ENCODE peak calls at places on chromosome 17, in six cellular contexts. X is stomach, Z is K562, A is A549, D is ovary, K is esophagus muscularis mucosa. W is an unnamed sample.

GRCh38 chr17:20022701-20023100 is 13.5 kb downstream of the SPECC1 start:
- DNase-seq in K (no peak), X (no peak), A (no peak), Z (no peak), D (no peak), W (no peak)

GRCh38 chr17:80297996-80298560 is 37.4 kb downstream of the RNF213 start:
- DNase-seq in A (no peak), K (no peak), Z (no peak), D (no peak), X (no peak), W (no peak)

GRCh38 chr17:82257473-82257872 is 16.0 kb downstream of the CSNK1D start:
- DNase-seq in X (peak), D (peak), Z (no peak), K (no peak), A (peak), W (no peak)

GRCh38 chr17:42517516-42517915 is 18.5 kb upstream of the NAGLU start:
- DNase-seq in K (peak), D (peak), A (peak), Z (peak), X (peak), W (peak)

GRCh38 chr17:83127431-83128160 is 48.2 kb downstream of the METRNL start:
- DNase-seq in A (no peak), K (no peak), X (no peak), Z (no peak), D (no peak), W (no peak)

GRCh38 chr17:27578718-27579085 is 52.3 kb upstream of the LGALS9 start:
- DNase-seq in A (no peak), X (no peak), Z (peak), D (no peak), K (no peak), W (no peak)

GRCh38 chr17:48570325-48571023 is 7.7 kb downstream of the HOXB4 start:
- DNase-seq in X (no peak), Z (peak), K (no peak), A (no peak), D (no peak), W (no peak)

GRCh38 chr17:57553525-57553924 is 191.6 kb downstream of the CCDC182 start:
- DNase-seq in D (no peak), K (no peak), A (no peak), X (no peak), Z (peak), W (no peak)

GRCh38 chr17:80528521-80528920 is 16.1 kb upstream of the RPTOR start:
- DNase-seq in A (no peak), X (no peak), D (no peak), Z (no peak), K (no peak), W (no peak)

GRCh38 chr17:52357855-52358254 is 199.3 kb upstream of the CA10 start:
- DNase-seq in A (no peak), K (no peak), D (no peak), X (no peak), Z (no peak), W (no peak)

GRCh38 chr17:59287452-59287851 is 44.0 kb upstream of the YPEL2 start:
- DNase-seq in Z (peak), A (no peak), X (no peak), K (no peak), D (no peak), W (no peak)

GRCh38 chr17:15261063-15261817 is 3.9 kb downstream of the PMP22 start:
- DNase-seq in Z (no peak), K (peak), A (peak), X (peak), D (no peak), W (peak)

GRCh38 chr17:48307814-48308411 is 122.1 kb downstream of the SKAP1 start:
- DNase-seq in X (peak), K (no peak), A (peak), D (no peak), Z (peak), W (peak)

GRCh38 chr17:34626141-34626681 is 46.8 kb downstream of the TMEM132E start:
- DNase-seq in Z (no peak), X (no peak), A (peak), K (no peak), D (no peak), W (no peak)

GRCh38 chr17:70011750-70012149 is 63.3 kb upstream of the KCNJ16 start:
- DNase-seq in D (no peak), X (no peak), Z (no peak), K (no peak), A (no peak), W (no peak)

GRCh38 chr17:57419940-57420522 is 163.7 kb downstream of the MSI2 start:
- DNase-seq in Z (no peak), D (no peak), X (no peak), K (no peak), A (peak), W (no peak)

GRCh38 chr17:30239089-30239462 is 3.6 kb upstream of the SLC6A4 start:
- DNase-seq in A (no peak), X (no peak), Z (no peak), K (no peak), D (no peak), W (no peak)

GRCh38 chr17:64420143-64420670 is 28.7 kb upstream of the MILR1 start:
- DNase-seq in A (peak), Z (peak), D (no peak), X (no peak), K (no peak), W (no peak)

GRCh38 chr17:31869797-31870568 is 10.9 kb upstream of the COPRS start:
- DNase-seq in Z (no peak), A (no peak), X (no peak), K (no peak), D (no peak), W (no peak)

GRCh38 chr17:72422204-72422504 is 301.3 kb downstream of the SOX9 start:
- DNase-seq in K (no peak), Z (no peak), D (no peak), X (no peak), A (no peak), W (no peak)

GRCh38 chr17:72421128-72422092 is 300.6 kb downstream of the SOX9 start:
- DNase-seq in K (no peak), D (no peak), X (peak), A (peak), Z (no peak), W (peak)

GRCh38 chr17:72417627-72418026 is 296.8 kb downstream of the SOX9 start:
- DNase-seq in A (no peak), Z (no peak), X (no peak), D (no peak), K (no peak), W (no peak)

GRCh38 chr17:72420775-72421127 is 299.9 kb downstream of the SOX9 start:
- DNase-seq in K (no peak), D (no peak), A (no peak), X (no peak), Z (no peak), W (no peak)

DNA sequence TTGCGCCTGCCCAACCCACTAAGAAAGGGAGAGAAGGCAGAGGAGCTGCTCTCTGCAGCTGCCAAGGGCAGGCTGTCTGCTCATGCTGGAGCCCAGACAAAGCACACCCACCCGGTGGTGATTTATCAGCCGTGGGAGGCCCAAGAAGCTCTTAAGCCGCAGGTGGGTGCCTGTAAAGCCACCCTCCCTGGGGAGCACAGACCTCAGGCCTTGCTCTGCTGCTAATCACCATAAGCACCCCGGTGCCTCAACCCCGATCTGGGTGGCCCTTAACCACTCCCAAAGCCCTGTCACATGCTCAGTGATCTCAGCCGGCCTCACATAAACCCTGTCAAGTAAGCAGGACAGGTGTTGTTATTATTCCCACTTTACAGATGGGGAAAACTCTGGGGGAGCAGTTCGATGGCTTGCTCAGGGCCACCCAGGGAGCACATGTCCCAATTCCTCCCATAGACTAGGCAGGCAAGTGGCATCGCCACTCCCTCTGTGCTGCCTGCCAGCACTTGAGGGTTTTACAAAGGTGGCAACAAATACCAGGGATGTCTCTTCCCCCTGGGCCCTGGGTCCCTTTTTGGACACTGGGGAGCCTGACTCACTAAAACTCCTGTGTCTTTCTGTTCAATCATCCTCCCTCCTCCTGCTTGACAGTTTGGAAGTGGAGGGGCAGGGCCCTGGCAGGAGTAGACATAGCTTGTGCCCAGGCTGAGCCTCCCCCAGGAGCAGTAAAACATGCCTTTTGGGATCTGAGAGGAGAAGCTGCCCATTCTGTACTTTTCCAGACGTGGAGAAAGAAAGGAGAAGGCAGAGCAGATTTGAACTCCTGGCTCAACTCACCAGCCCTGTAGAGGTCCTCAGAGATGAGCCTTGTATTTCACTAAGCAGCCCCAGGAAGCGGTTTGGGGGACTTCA is 299.3 kb downstream of the SOX9 start:
- DNase-seq in X (no peak), A (no peak), D (no peak), Z (no peak), K (no peak), W (peak)
- TF ChIP-seq EP300 in X (no peak), A (no peak), D (no peak), Z (no peak), K (no peak), W (no peak)

DNA sequence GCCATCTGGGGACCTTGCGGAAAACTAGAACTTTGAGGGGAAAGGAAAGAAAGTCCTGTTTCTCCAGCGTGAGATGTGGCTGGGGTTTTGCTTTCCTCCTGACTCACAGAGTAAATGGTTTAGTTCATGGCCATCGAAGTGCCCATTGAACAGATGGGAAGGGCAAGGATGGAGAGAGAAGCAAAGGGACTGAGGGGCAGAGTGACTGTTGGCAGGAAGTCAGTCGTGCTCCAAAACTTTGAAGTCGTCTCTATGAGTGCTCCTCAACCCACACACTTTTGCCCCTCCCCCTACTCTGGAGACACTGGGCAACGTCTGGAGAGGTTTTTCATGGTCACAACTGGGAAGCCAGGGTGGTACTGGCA is 476.9 kb downstream of the SLC39A11 start:
- DNase-seq in K (no peak), A (no peak), D (no peak), Z (no peak), X (no peak), W (no peak)
- H3K4me3 ChIP-seq in K (no peak), A (peak), D (no peak), Z (no peak), X (no peak), W (no peak)

GRCh38 chr17:17940451-17940911 is 31.7 kb downstream of the TOM1L2 start:
- DNase-seq in X (no peak), A (no peak), Z (no peak), K (no peak), D (no peak), W (no peak)
- TF ChIP-seq EP300 in X (no peak), A (no peak), Z (no peak), K (no peak), D (no peak), W (no peak)

GRCh38 chr17:55124730-55125129 is 140.0 kb upstream of the HLF start:
- DNase-seq in Z (no peak), D (no peak), A (no peak), K (no peak), X (no peak), W (peak)
- H3K4me3 ChIP-seq in Z (no peak), D (no peak), A (no peak), K (no peak), X (no peak), W (no peak)

GRCh38 chr17:10022416-10022815 is 117.3 kb upstream of the RCVRN start:
- DNase-seq in X (no peak), A (no peak), Z (no peak), K (no peak), D (no peak), W (no peak)

GRCh38 chr17:10026786-10027046 is 121.6 kb upstream of the RCVRN start:
- DNase-seq in K (no peak), A (no peak), X (no peak), D (no peak), Z (no peak), W (no peak)

GRCh38 chr17:10029129-10029528 is 124.1 kb upstream of the RCVRN start:
- DNase-seq in X (no peak), K (no peak), Z (no peak), D (no peak), A (no peak), W (no peak)

GRCh38 chr17:10025224-10025623 is 120.2 kb upstream of the RCVRN start:
- DNase-seq in A (no peak), D (no peak), Z (no peak), X (no peak), K (no peak), W (no peak)

GRCh38 chr17:10025976-10026785 is 121.1 kb upstream of the RCVRN start:
- DNase-seq in X (no peak), D (no peak), Z (no peak), A (no peak), K (no peak), W (no peak)
- TF ChIP-seq EP300 in X (no peak), D (no peak), Z (no peak), A (no peak), K (no peak), W (no peak)

GRCh38 chr17:41215681-41216080 is 10.8 kb upstream of the KRTAP9-2 start:
- DNase-seq in X (no peak), D (no peak), K (no peak), A (no peak), Z (no peak), W (no peak)
- H3K4me3 ChIP-seq in X (no peak), D (no peak), K (no peak), A (no peak), Z (no peak), W (no peak)

DNA sequence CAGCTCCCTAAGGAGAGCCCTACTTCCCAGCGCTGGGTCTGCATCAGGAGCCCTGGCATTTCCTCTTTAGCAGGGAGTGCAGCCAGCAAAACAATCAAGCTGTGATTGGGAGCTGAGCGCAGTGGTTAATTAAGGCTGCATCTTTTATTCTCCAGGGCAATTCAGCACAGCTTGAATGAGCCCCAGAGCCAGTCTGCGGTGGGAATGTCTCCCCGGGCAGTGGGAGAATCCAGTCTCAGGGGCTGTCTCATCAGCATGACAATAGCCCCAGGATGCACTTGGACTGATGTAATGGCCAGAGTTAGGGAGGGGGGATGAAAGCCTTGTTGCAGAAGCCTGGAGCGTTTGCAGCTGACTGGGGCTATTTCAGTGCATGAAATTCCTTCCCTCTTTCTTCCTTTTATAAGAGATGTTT is 292.6 kb upstream of the SOX9 start:
- DNase-seq in Z (no peak), A (no peak), K (no peak), D (no peak), X (no peak), W (no peak)
- TF ChIP-seq EP300 in Z (no peak), A (no peak), K (no peak), D (no peak), X (no peak), W (no peak)

GRCh38 chr17:16286947-16287562 is 66.2 kb downstream of the CENPV start:
- DNase-seq in K (no peak), A (peak), D (peak), X (no peak), Z (peak), W (peak)
- H3K4me3 ChIP-seq in K (no peak), A (no peak), D (no peak), X (no peak), Z (no peak), W (peak)

GRCh38 chr17:44552361-44552760 is 4.9 kb upstream of the FZD2 start:
- DNase-seq in D (no peak), A (peak), K (no peak), X (peak), Z (no peak), W (peak)
- TF ChIP-seq EP300 in D (no peak), A (no peak), K (no peak), X (no peak), Z (no peak), W (no peak)

GRCh38 chr17:43928606-43929005 is 13.7 kb downstream of the PPY start:
- DNase-seq in D (no peak), K (no peak), X (no peak), Z (no peak), A (no peak), W (no peak)
- H3K4me3 ChIP-seq in D (no peak), K (no peak), X (no peak), Z (no peak), A (no peak), W (no peak)

W was measured in transverse colon.